ENCODE peak calls at places on chromosome 1, in ten cellular contexts. B, T, N, J, P, I, A, Z, U and K are unnamed samples.

GRCh38 chr1:31576201-31576669 is at the start of gene TINAGL1:
- DNase-seq in B (no peak), T (no peak), N (no peak), J (no peak), P (no peak), I (no peak), A (no peak), Z (no peak), U (no peak), K (peak; percentile 71)

GRCh38 chr1:54585181-54586066 is 37.4 kb downstream of the ACOT11 start:
- DNase-seq in B (no peak), T (no peak), N (no peak), J (peak; percentile 47), P (no peak), I (no peak), A (no peak), Z (no peak), U (no peak), K (no peak)

GRCh38 chr1:20634065-20634593 is 871 bp downstream of the PINK1 start:
- DNase-seq in B (peak; percentile 9), T (no peak), N (no peak), J (no peak), P (no peak), I (no peak), A (peak; percentile 18), Z (no peak), U (no peak), K (no peak)

GRCh38 chr1:212237651-212238050 is 47.6 kb upstream of the PPP2R5A start:
- DNase-seq in B (no peak), T (no peak), N (no peak), J (no peak), P (no peak), I (no peak), A (no peak), Z (no peak), U (no peak), K (no peak)

GRCh38 chr1:92662048-92662447 is 122.9 kb downstream of the EVI5 start:
- DNase-seq in B (no peak), T (no peak), N (no peak), J (no peak), P (no peak), I (no peak), A (no peak), Z (no peak), U (no peak), K (no peak)

GRCh38 chr1:211704567-211704942 is 29.1 kb upstream of the NEK2 start:
- DNase-seq in B (no peak), T (no peak), N (peak; percentile 63), J (no peak), P (no peak), I (no peak), A (no peak), Z (no peak), U (no peak), K (no peak)

GRCh38 chr1:18109756-18110597 is 2.4 kb downstream of the IGSF21 start:
- DNase-seq in B (no peak), T (peak; percentile 74), N (no peak), J (peak; percentile 78), P (peak; percentile 46), I (no peak), A (no peak), Z (no peak), U (no peak), K (no peak)

GRCh38 chr1:117653195-117653594 is 47.3 kb downstream of the TENT5C start:
- DNase-seq in B (no peak), T (no peak), N (no peak), J (no peak), P (no peak), I (no peak), A (no peak), Z (no peak), U (no peak), K (no peak)

GRCh38 chr1:230323686-230324085 is 102.4 kb downstream of the PGBD5 start:
- DNase-seq in B (no peak), T (no peak), N (no peak), J (peak; percentile 48), P (no peak), I (no peak), A (no peak), Z (no peak), U (no peak), K (no peak)

GRCh38 chr1:67921725-67922489 is 88.6 kb upstream of the GNG12 start:
- DNase-seq in B (no peak), T (no peak), N (no peak), J (no peak), P (no peak), I (no peak), A (no peak), Z (no peak), U (peak; percentile 85), K (no peak)

GRCh38 chr1:226223786-226224244 is 351 bp downstream of the MIXL1 start:
- DNase-seq in B (no peak), T (no peak), N (no peak), J (peak; percentile 80), P (peak; percentile 37), I (no peak), A (no peak), Z (no peak), U (no peak), K (no peak)

GRCh38 chr1:17606826-17607440 is 67.4 kb downstream of the ARHGEF10L start:
- DNase-seq in B (no peak), T (peak; percentile 20), N (peak; percentile 49), J (no peak), P (peak; percentile 68), I (peak; percentile 8), A (no peak), Z (no peak), U (peak; percentile 80), K (peak; percentile 82)

GRCh38 chr1:211036701-211037494 is 97.0 kb downstream of the KCNH1 start:
- DNase-seq in B (no peak), T (no peak), N (no peak), J (no peak), P (no peak), I (no peak), A (peak; percentile 91), Z (no peak), U (peak; percentile 55), K (no peak)

GRCh38 chr1:36083635-36084501 is at the start of gene TEKT2:
- DNase-seq in B (no peak), T (no peak), N (peak; percentile 91), J (peak; percentile 80), P (peak; percentile 58), I (no peak), A (no peak), Z (no peak), U (no peak), K (no peak)

GRCh38 chr1:160429702-160430535 is 29.6 kb downstream of the VANGL2 start:
- DNase-seq in B (no peak), T (no peak), N (no peak), J (no peak), P (no peak), I (no peak), A (no peak), Z (no peak), U (no peak), K (no peak)

GRCh38 chr1:9293512-9294439 is 1.1 kb downstream of the SPSB1 start:
- DNase-seq in B (no peak), T (no peak), N (no peak), J (peak; percentile 84), P (peak; percentile 34), I (no peak), A (no peak), Z (peak; percentile 8), U (no peak), K (no peak)

GRCh38 chr1:205285391-205286101 is 36.0 kb downstream of the NUAK2 start:
- DNase-seq in B (peak; percentile 53), T (no peak), N (no peak), J (peak; percentile 86), P (no peak), I (no peak), A (no peak), Z (peak; percentile 24), U (no peak), K (no peak)

GRCh38 chr1:65904681-65905083 is 112.0 kb downstream of the PDE4B start:
- DNase-seq in B (no peak), T (no peak), N (no peak), J (no peak), P (no peak), I (no peak), A (no peak), Z (no peak), U (peak; percentile 9), K (no peak)

GRCh38 chr1:19029191-19030085 is 73.0 kb upstream of the IFFO2 start:
- DNase-seq in B (no peak), T (no peak), N (no peak), J (no peak), P (no peak), I (no peak), A (no peak), Z (no peak), U (no peak), K (no peak)

GRCh38 chr1:86419277-86419903 is 4.6 kb upstream of the CLCA2 start:
- DNase-seq in B (peak; percentile 25), T (no peak), N (peak; percentile 19), J (no peak), P (no peak), I (no peak), A (no peak), Z (no peak), U (peak; percentile 59), K (no peak)

GRCh38 chr1:221611930-221612777 is 129.7 kb downstream of the DUSP10 start:
- DNase-seq in B (no peak), T (peak; percentile 34), N (peak; percentile 34), J (no peak), P (no peak), I (no peak), A (peak; percentile 57), Z (no peak), U (peak; percentile 80), K (no peak)

GRCh38 chr1:248863011-248863881 is 4.4 kb upstream of the ZNF692 start:
- DNase-seq in B (peak; percentile 58), T (peak; percentile 79), N (peak; percentile 94), J (peak; percentile 97), P (peak; percentile 66), I (peak; percentile 70), A (no peak), Z (peak; percentile 78), U (peak; percentile 61), K (peak; percentile 81)

GRCh38 chr1:71948561-71948960 is 333.8 kb downstream of the NEGR1 start:
- DNase-seq in B (no peak), T (no peak), N (no peak), J (no peak), P (no peak), I (no peak), A (no peak), Z (no peak), U (no peak), K (no peak)

GRCh38 chr1:182777386-182777785 is 12.2 kb upstream of the NPL start:
- DNase-seq in B (no peak), T (no peak), N (no peak), J (no peak), P (no peak), I (no peak), A (no peak), Z (no peak), U (no peak), K (no peak)

GRCh38 chr1:30109853-30110252 is 613.5 kb downstream of the MATN1 start:
- DNase-seq in B (no peak), T (peak; percentile 49), N (no peak), J (no peak), P (no peak), I (no peak), A (no peak), Z (no peak), U (no peak), K (no peak)

GRCh38 chr1:193417420-193417819 is 231.0 kb upstream of the B3GALT2 start:
- DNase-seq in B (peak; percentile 11), T (no peak), N (no peak), J (no peak), P (no peak), I (no peak), A (no peak), Z (no peak), U (peak; percentile 55), K (no peak)

GRCh38 chr1:24481098-24481497 is 21.5 kb upstream of the RCAN3 start:
- DNase-seq in B (peak; percentile 23), T (no peak), N (no peak), J (peak; percentile 81), P (no peak), I (no peak), A (no peak), Z (peak; percentile 25), U (no peak), K (no peak)

GRCh38 chr1:25442178-25442577 is 11.5 kb downstream of the MACO1 start:
- DNase-seq in B (no peak), T (no peak), N (no peak), J (no peak), P (no peak), I (no peak), A (no peak), Z (no peak), U (peak; percentile 28), K (no peak)